ENCODE peak calls at places on chromosomes 12 and 14, in six cellular contexts. P is uterus, H is T-helper 9 cell, R is AG09309, Q is EL, O is HFFc6. G is an unnamed sample.

GRCh38 chr12:106840217-106840616 is 65.7 kb downstream of the RIC8B start:
- DNase-seq in O (peak; percentile 23), R (peak; percentile 11), P (peak; percentile 17), Q (peak; percentile 57), H (no peak), G (no peak)

GRCh38 chr12:64220046-64220445 is 2.0 kb downstream of the KICS2 start:
- DNase-seq in R (no peak), H (no peak), Q (no peak), P (no peak), O (no peak), G (no peak)

GRCh38 chr14:60195179-60195810 is 30.1 kb upstream of the DHRS7 start:
- DNase-seq in Q (no peak), P (no peak), R (no peak), O (no peak), H (no peak), G (no peak)

GRCh38 chr12:128693771-128694170 is 130.0 kb downstream of the SLC15A4 start:
- DNase-seq in O (no peak), P (no peak), H (no peak), Q (no peak), R (no peak), G (no peak)

GRCh38 chr14:88856786-88857366 is 32.4 kb downstream of the TTC8 start:
- DNase-seq in O (peak; percentile 75), R (no peak), P (no peak), H (no peak), Q (peak; percentile 69), G (no peak)

GRCh38 chr12:114254998-114255397 is 150.9 kb downstream of the TBX5 start:
- DNase-seq in Q (no peak), R (no peak), P (no peak), H (no peak), O (no peak), G (no peak)

GRCh38 chr12:52924764-52925716 is 20.2 kb upstream of the KRT8 start:
- DNase-seq in O (peak; percentile 90), P (peak; percentile 24), R (peak; percentile 64), H (no peak), Q (peak; percentile 96), G (no peak)

GRCh38 chr12:109778684-109779083 is 54.5 kb downstream of the TRPV4 start:
- DNase-seq in Q (no peak), O (no peak), H (no peak), R (no peak), P (no peak), G (no peak)

GRCh38 chr14:20412876-20413784 is at the start of gene TEP1:
- DNase-seq in P (peak; percentile 84), H (peak; percentile 64), O (peak; percentile 80), Q (peak; percentile 86), R (no peak), G (peak; percentile 89)

GRCh38 chr12:10211975-10212622 is 578 bp upstream of the GABARAPL1 start:
- DNase-seq in Q (peak; percentile 98), P (peak; percentile 98), R (peak; percentile 98), H (peak; percentile 81), O (peak; percentile 99), G (peak; percentile 97)

GRCh38 chr12:62660763-62661162 is 194.1 kb downstream of the MON2 start:
- DNase-seq in R (peak; percentile 73), Q (peak; percentile 85), P (no peak), O (peak; percentile 30), H (no peak), G (no peak)

GRCh38 chr14:99879401-99880295 is 86.4 kb downstream of the EML1 start:
- DNase-seq in H (no peak), Q (peak; percentile 76), P (peak; percentile 38), O (peak; percentile 80), R (peak; percentile 85), G (no peak)

GRCh38 chr12:6061661-6062060 is 62.8 kb downstream of the VWF start:
- DNase-seq in O (peak; percentile 25), P (no peak), H (no peak), Q (no peak), R (peak; percentile 64), G (no peak)

GRCh38 chr14:30272848-30273563 is 286.0 kb upstream of the G2E3 start:
- DNase-seq in Q (no peak), P (no peak), R (no peak), H (no peak), O (no peak), G (no peak)

GRCh38 chr14:88793259-88793625 is 489 bp upstream of the EML5 start:
- DNase-seq in O (no peak), H (no peak), P (no peak), R (no peak), Q (no peak), G (no peak)

GRCh38 chr14:33455998-33456397 is 494.9 kb downstream of the EGLN3 start:
- DNase-seq in R (no peak), O (no peak), Q (peak; percentile 13), H (no peak), P (no peak), G (no peak)

GRCh38 chr14:64695071-64695470 is 9.2 kb upstream of the PLEKHG3 start:
- DNase-seq in H (no peak), O (no peak), P (no peak), Q (peak; percentile 11), R (no peak), G (no peak)

GRCh38 chr12:41476499-41476898 is 288.4 kb downstream of the PDZRN4 start:
- DNase-seq in O (no peak), H (no peak), P (no peak), Q (no peak), R (no peak), G (no peak)

GRCh38 chr14:37709419-37710195 is 114.2 kb downstream of the TTC6 start:
- DNase-seq in H (no peak), O (peak; percentile 28), R (no peak), P (no peak), Q (peak; percentile 13), G (no peak)

GRCh38 chr14:86766469-86766868 is 1226.5 kb downstream of the GALC start:
- DNase-seq in R (no peak), H (no peak), P (no peak), Q (no peak), O (no peak), G (no peak)

GRCh38 chr12:132061197-132061596 is 82.9 kb downstream of the DDX51 start:
- DNase-seq in P (no peak), R (no peak), Q (no peak), O (no peak), H (no peak), G (no peak)

GRCh38 chr12:124445121-124445718 is 122.2 kb downstream of the NCOR2 start:
- DNase-seq in P (no peak), O (no peak), R (no peak), H (no peak), Q (no peak), G (peak; percentile 8)

GRCh38 chr14:27672047-27672446 is 1074.2 kb upstream of the NOVA1 start:
- DNase-seq in P (no peak), H (no peak), O (no peak), R (no peak), Q (no peak), G (no peak)

GRCh38 chr14:76929927-76930326 is 98.6 kb downstream of the IRF2BPL start:
- DNase-seq in O (no peak), H (peak; percentile 53), P (no peak), Q (no peak), R (no peak), G (no peak)

GRCh38 chr14:20719777-20720176 is 25.9 kb upstream of the EDDM3A start:
- DNase-seq in R (no peak), Q (no peak), O (no peak), P (no peak), H (no peak), G (no peak)

GRCh38 chr12:68454855-68455254 is 122.7 kb upstream of the MDM1 start:
- DNase-seq in Q (no peak), H (no peak), P (no peak), O (no peak), R (no peak), G (no peak)

GRCh38 chr12:86634706-86635410 is 378.7 kb upstream of the MGAT4C start:
- DNase-seq in H (no peak), R (no peak), Q (peak; percentile 3), O (no peak), P (no peak), G (no peak)

GRCh38 chr12:124007810-124008570 is 35.0 kb downstream of the ZNF664 start:
- DNase-seq in P (no peak), H (no peak), R (no peak), O (no peak), Q (no peak), G (no peak)

GRCh38 chr12:3694673-3695072 is 58.2 kb downstream of the CRACR2A start:
- DNase-seq in O (no peak), Q (no peak), H (no peak), P (no peak), R (no peak), G (no peak)

G was measured in heart right ventricle.